ENCODE peak calls at places on chromosomes 11 and 22, in four cellular contexts. S is tibial nerve, I is AG04450, E is heart left ventricle. Y is an unnamed sample.

GRCh38 chr11:93073026-93073425 is 103.6 kb downstream of the MTNR1B start:
- DNase-seq in S (no peak), E (no peak), I (no peak), Y (no peak)

GRCh38 chr11:68505596-68505995 is 45.0 kb downstream of the PPP6R3 start:
- DNase-seq in S (no peak), E (no peak), I (no peak), Y (no peak)

GRCh38 chr22:34808618-34809017 is 257.3 kb upstream of the ISX start:
- DNase-seq in E (no peak), I (no peak), S (no peak), Y (no peak)

GRCh38 chr11:5081405-5081804 is 12.0 kb downstream of the OR52E1 start:
- DNase-seq in I (no peak), E (no peak), S (no peak), Y (no peak)

GRCh38 chr11:111417766-111418435 is 38.8 kb upstream of the POU2AF1 start:
- DNase-seq in I (peak; percentile 98), S (peak; percentile 72), E (no peak), Y (no peak)

GRCh38 chr11:112797072-112797471 is 164.1 kb upstream of the NCAM1 start:
- DNase-seq in E (no peak), S (no peak), I (no peak), Y (no peak)

GRCh38 chr11:77276271-77276670 is 25.2 kb downstream of the GDPD4 start:
- DNase-seq in S (no peak), I (no peak), E (no peak), Y (no peak)

GRCh38 chr11:113138731-113139130 is 175.7 kb upstream of the TTC12 start:
- DNase-seq in I (no peak), E (no peak), S (no peak), Y (no peak)

GRCh38 chr22:27752771-27753170 is 48.8 kb downstream of the MN1 start:
- DNase-seq in I (no peak), S (no peak), E (peak; percentile 83), Y (peak; percentile 90)

GRCh38 chr11:68014157-68014965 is 4.2 kb downstream of the ALDH3B1 start:
- DNase-seq in E (no peak), I (peak; percentile 67), S (peak; percentile 61), Y (peak; percentile 95)

GRCh38 chr11:3001496-3001895 is 9.4 kb upstream of the NAP1L4 start:
- DNase-seq in E (peak; percentile 77), I (no peak), S (no peak), Y (no peak)

GRCh38 chr11:113806403-113806802 is 26.8 kb downstream of the CLDN25 start:
- DNase-seq in I (no peak), S (no peak), E (no peak), Y (no peak)

GRCh38 chr22:45504703-45505341 is 2.1 kb downstream of the FBLN1 start:
- DNase-seq in E (peak; percentile 61), S (no peak), I (no peak), Y (no peak)

GRCh38 chr11:27239305-27239942 is 123.6 kb downstream of the CCDC34 start:
- DNase-seq in S (peak; percentile 31), I (no peak), E (peak; percentile 53), Y (no peak)

GRCh38 chr11:69144719-69145365 is 10.9 kb upstream of the SMIM38 start:
- DNase-seq in S (no peak), E (no peak), I (peak; percentile 56), Y (no peak)

GRCh38 chr11:94501522-94501921 is 7.7 kb downstream of the ANKRD49 start:
- DNase-seq in S (no peak), I (no peak), E (no peak), Y (no peak)

GRCh38 chr11:66316849-66317251 is at the start of gene CD248:
- DNase-seq in I (no peak), S (peak; percentile 71), E (peak; percentile 86), Y (no peak)

GRCh38 chr11:85539029-85539689 is 88.0 kb downstream of the DLG2 start:
- DNase-seq in E (no peak), I (no peak), S (no peak), Y (no peak)

GRCh38 chr22:46281866-46282678 is 14.3 kb downstream of the TTC38 start:
- DNase-seq in S (no peak), I (no peak), E (no peak), Y (no peak)

GRCh38 chr22:35498446-35498845 is 42.2 kb upstream of the RASD2 start:
- DNase-seq in S (no peak), E (no peak), I (no peak), Y (no peak)

GRCh38 chr11:134452026-134452848 is 40.2 kb upstream of the B3GAT1 start:
- DNase-seq in E (no peak), S (no peak), I (no peak), Y (no peak)

GRCh38 chr11:119342362-119343130 is 1.9 kb upstream of the C1QTNF5 start:
- DNase-seq in E (no peak), I (no peak), S (no peak), Y (peak; percentile 51)

GRCh38 chr22:47012589-47013365 is 250.3 kb downstream of the TBC1D22A start:
- DNase-seq in S (no peak), E (no peak), I (peak; percentile 2), Y (no peak)

GRCh38 chr11:32154275-32154674 is 63.4 kb downstream of the RCN1 start:
- DNase-seq in I (no peak), S (no peak), E (no peak), Y (no peak)

GRCh38 chr11:58837707-58838388 is 6.7 kb downstream of the GLYATL2 start:
- DNase-seq in I (no peak), S (no peak), E (no peak), Y (no peak)

GRCh38 chr11:95723353-95723942 is 66.1 kb downstream of the FAM76B start:
- DNase-seq in S (no peak), I (no peak), E (no peak), Y (no peak)
- H3K27ac ChIP-seq in S (no peak overlapping the region), I (no peak overlapping the region), E (no peak overlapping the region), Y (no peak overlapping the region)

DNA sequence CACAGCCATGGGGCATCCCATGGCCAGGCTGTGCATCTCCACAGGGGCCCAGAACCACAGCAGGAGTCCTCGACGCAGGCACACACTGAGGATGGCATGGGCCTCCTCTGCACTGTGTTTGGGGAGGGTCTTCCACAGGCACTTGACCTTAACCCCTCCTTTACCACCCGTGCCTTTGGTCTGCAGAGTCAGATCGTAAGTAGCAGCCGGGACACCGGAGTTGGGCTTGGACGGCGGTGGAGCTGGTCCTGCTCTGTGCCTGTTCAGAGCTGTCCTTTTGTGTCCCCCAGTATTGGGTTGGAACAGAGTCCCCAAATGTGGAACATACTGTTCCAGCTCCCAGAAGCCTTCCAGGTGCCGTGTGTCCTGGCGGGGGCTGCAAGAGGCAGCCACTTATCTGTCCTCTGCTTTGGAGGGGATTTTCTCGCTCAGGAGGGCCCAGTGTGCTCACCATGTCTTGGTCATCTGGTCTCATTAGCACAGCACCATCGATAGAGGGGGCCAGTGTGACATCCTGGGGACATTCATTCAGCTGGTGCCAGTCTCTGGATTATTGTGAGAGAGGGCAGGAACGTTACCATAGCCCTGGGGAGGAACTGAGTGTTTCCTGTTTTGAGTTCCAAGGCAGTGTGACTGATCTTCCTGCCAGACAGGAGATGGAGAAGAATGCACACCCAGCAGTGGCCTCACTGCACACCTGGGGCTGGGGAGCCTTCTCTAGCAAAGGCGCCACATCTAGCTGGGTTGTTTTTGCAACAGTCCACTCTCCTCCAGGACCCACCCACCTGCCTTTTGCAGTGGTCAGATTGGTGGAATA is 12.4 kb downstream of the CRELD2 start:
- DNase-seq in E (peak; percentile 81), I (no peak), S (peak; percentile 61), Y (no peak)
- TF ChIP-seq CTCF in E (peak; percentile 77), I (peak; percentile 46), S (peak; percentile 74), Y (peak; percentile 66)

GRCh38 chr11:124867700-124868099 is 2.5 kb downstream of the ROBO3 start:
- DNase-seq in I (no peak), E (peak; percentile 23), S (no peak), Y (no peak)
- H3K27me3 ChIP-seq in I (peaks cover 97% of the 10 kb centered on the region), E (peaks cover 98% of the 10 kb centered on the region), S (peaks cover 100% of the 10 kb centered on the region), Y (peaks cover 88% of the 10 kb centered on the region)

GRCh38 chr11:8731647-8732188 is 49.1 kb downstream of the RPL27A start:
- DNase-seq in E (no peak), S (no peak), I (no peak), Y (no peak)
- H3K27ac ChIP-seq in E (peak overlapping the region; percentile 72), S (peak overlapping the region; percentile 63), I (no peak overlapping the region), Y (no peak overlapping the region)

GRCh38 chr11:10351768-10352641 is 47.1 kb downstream of the ADM start:
- DNase-seq in E (peak; percentile 85), I (peak; percentile 80), S (no peak), Y (no peak)

GRCh38 chr11:10354389-10354788 is 49.5 kb downstream of the ADM start:
- DNase-seq in I (no peak), E (no peak), S (no peak), Y (no peak)

GRCh38 chr11:10356161-10356560 is 51.3 kb downstream of the ADM start:
- DNase-seq in E (no peak), I (no peak), S (no peak), Y (no peak)

GRCh38 chr11:10352911-10353550 is 48.2 kb downstream of the ADM start:
- DNase-seq in S (no peak), I (no peak), E (no peak), Y (no peak)

DNA sequence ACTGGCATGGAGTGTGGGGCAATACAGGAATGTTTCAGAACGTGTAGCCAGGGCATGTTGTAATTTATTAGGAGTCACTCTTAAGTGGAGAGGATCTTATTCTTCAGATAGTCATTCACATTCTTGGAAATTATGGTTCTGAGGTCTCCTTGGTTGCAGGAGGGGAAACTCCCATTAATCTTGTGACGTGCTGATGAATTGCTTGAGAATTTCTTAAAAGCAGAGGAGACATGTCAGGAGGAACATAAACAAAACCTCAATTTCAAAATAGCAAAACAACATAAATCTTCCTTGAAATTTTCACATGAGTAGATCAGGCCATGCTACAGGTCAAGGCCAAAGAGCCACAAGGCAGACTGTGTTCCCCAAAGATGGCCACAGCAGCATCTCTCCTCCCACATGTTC is 50.4 kb downstream of the ADM start:
- DNase-seq in S (no peak), E (no peak), I (no peak), Y (no peak)
- TF ChIP-seq CTCF in S (no peak), E (no peak), I (no peak), Y (no peak)

DNA sequence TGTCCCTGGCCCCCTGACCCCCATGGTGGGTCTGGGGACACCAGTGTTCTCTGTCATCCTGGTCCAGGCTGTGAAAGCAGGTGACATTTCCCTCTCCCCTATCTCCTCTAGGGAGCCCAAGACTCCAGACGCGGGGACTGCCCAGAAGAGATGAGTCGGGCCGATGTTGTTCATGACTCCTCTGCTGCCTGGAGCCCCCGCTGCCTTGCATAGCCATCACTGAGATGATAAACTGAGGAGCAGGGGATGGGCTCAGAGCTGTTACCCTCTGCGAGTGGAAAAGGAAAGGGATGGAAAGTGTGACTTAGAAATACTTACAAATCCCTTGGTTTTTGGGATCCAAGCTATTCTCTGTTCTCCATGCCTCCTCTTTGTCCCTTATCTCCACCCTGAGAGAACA is 209.6 kb downstream of the DSCAML1 start:
- DNase-seq in I (no peak), E (no peak), S (no peak), Y (no peak)
- H3K27me3 ChIP-seq in I (peaks cover 7% of the 10 kb centered on the region), E (no peaks in the 10 kb centered on the region), S (no peaks in the 10 kb centered on the region), Y (peaks cover 33% of the 10 kb centered on the region)

GRCh38 chr11:46918778-46919513 is 596 bp upstream of the LRP4 start:
- DNase-seq in E (no peak), I (no peak), S (no peak), Y (no peak)

GRCh38 chr11:46916251-46916650 is 2.1 kb downstream of the LRP4 start:
- DNase-seq in S (no peak), E (no peak), I (no peak), Y (no peak)

GRCh38 chr11:46917109-46918086 is 952 bp downstream of the LRP4 start:
- DNase-seq in E (no peak), S (no peak), I (no peak), Y (no peak)

GRCh38 chr11:46916669-46917108 is 1.7 kb downstream of the LRP4 start:
- DNase-seq in I (no peak), S (no peak), E (peak; percentile 74), Y (peak; percentile 75)

GRCh38 chr11:46918087-46918751 is at the start of gene LRP4:
- DNase-seq in S (no peak), I (no peak), E (peak; percentile 68), Y (no peak)
- H3K27ac ChIP-seq in S (peak within 1 kb of the TSS; percentile 54), I (peak within 1 kb of the TSS; percentile 57), E (peak within 1 kb of the TSS; percentile 93), Y (peak within 1 kb of the TSS; percentile 56)